ENCODE peak calls at places on chromosomes 4 and X, in six cellular contexts. B, C, U, Q, W and V are unnamed samples.

GRCh38 chr4:186851291-186852077 is 127.8 kb upstream of the FAT1 start:
- DNase-seq in B (no peak), C (no peak), U (no peak), Q (no peak), W (no peak), V (no peak)

GRCh38 chr4:132266374-132266773 is 882.7 kb upstream of the PCDH10 start:
- DNase-seq in B (no peak), C (no peak), U (no peak), Q (no peak), W (no peak), V (no peak)

GRCh38 chrX:107449490-107450175 is at the start of gene FRMPD3:
- DNase-seq in B (no peak), C (no peak), U (no peak), Q (peak), W (no peak), V (no peak)

GRCh38 chr4:2060578-2061207 is 1.6 kb downstream of the NAT8L start:
- DNase-seq in B (no peak), C (no peak), U (no peak), Q (peak), W (peak), V (peak)

GRCh38 chr4:113436360-113436759 is 325.2 kb downstream of the CAMK2D start:
- DNase-seq in B (no peak), C (no peak), U (no peak), Q (no peak), W (no peak), V (peak)

GRCh38 chr4:4735870-4736269 is 123.6 kb upstream of the MSX1 start:
- DNase-seq in B (no peak), C (no peak), U (no peak), Q (no peak), W (no peak), V (no peak)

GRCh38 chr4:105715692-105716278 is 7.2 kb downstream of the GSTCD start:
- DNase-seq in B (no peak), C (no peak), U (no peak), Q (no peak), W (no peak), V (peak)

GRCh38 chr4:61555789-61556188 is 355.7 kb downstream of the ADGRL3 start:
- DNase-seq in B (peak), C (no peak), U (no peak), Q (no peak), W (no peak), V (peak)

GRCh38 chrX:102975016-102975415 is 37.9 kb downstream of the RAB40AL start:
- DNase-seq in B (no peak), C (no peak), U (no peak), Q (no peak), W (no peak), V (no peak)

GRCh38 chrX:11434607-11435006 is 141.4 kb downstream of the AMELX start:
- DNase-seq in B (no peak), C (no peak), U (no peak), Q (no peak), W (no peak), V (no peak)

GRCh38 chrX:149831473-149831872 is 49.5 kb upstream of the MAGEA8 start:
- DNase-seq in B (no peak), C (no peak), U (no peak), Q (no peak), W (no peak), V (no peak)

GRCh38 chr4:156303708-156304107 is 350.0 kb upstream of the CTSO start:
- DNase-seq in B (no peak), C (no peak), U (no peak), Q (no peak), W (no peak), V (no peak)

GRCh38 chrX:70134116-70134477 is 850 bp downstream of the IGBP1 start:
- DNase-seq in B (no peak), C (no peak), U (no peak), Q (peak), W (no peak), V (no peak)

GRCh38 chr4:52037730-52038108 is 380 bp downstream of the SGCB start:
- DNase-seq in B (no peak), C (no peak), U (peak), Q (no peak), W (peak), V (peak)

GRCh38 chrX:38175140-38175539 is 45.5 kb downstream of the SRPX start:
- DNase-seq in B (peak), C (no peak), U (no peak), Q (peak), W (no peak), V (peak)

GRCh38 chr4:80608285-80608980 is 272.9 kb downstream of the CFAP299 start:
- DNase-seq in B (no peak), C (no peak), U (no peak), Q (no peak), W (no peak), V (no peak)

GRCh38 chr4:118798658-118799057 is 37.3 kb downstream of the SEC24D start:
- DNase-seq in B (no peak), C (no peak), U (no peak), Q (no peak), W (no peak), V (no peak)

GRCh38 chr4:74391890-74392478 is 27.0 kb downstream of the EREG start:
- DNase-seq in B (no peak), C (no peak), U (no peak), Q (no peak), W (no peak), V (no peak)

GRCh38 chr4:88991746-88992145 is 65.2 kb downstream of the FAM13A start:
- DNase-seq in B (no peak), C (no peak), U (no peak), Q (no peak), W (no peak), V (no peak)

GRCh38 chrX:37423864-37424569 is 74.9 kb downstream of the PRRG1 start:
- DNase-seq in B (no peak), C (no peak), U (no peak), Q (no peak), W (no peak), V (peak)

GRCh38 chr4:89352541-89352940 is 44.9 kb upstream of the GPRIN3 start:
- DNase-seq in B (no peak), C (no peak), U (no peak), Q (no peak), W (no peak), V (no peak)

GRCh38 chr4:38674206-38675144 is 10.5 kb downstream of the KLF3 start:
- DNase-seq in B (no peak), C (no peak), U (no peak), Q (peak), W (no peak), V (peak)